ENCODE peak calls at places on chromosomes 5 and 9, in five cellular contexts. Z is lower lobe of right lung, D is mesenchymal stem cell, I is astrocyte, N is GM23248. T is an unnamed sample.

GRCh38 chr5:100901851-100902341 is 1.2 kb downstream of the ST8SIA4 start:
- DNase-seq in I (no peak), Z (peak; percentile 52), D (no peak), N (peak; percentile 3), T (peak; percentile 88)

GRCh38 chr5:111345731-111346130 is 121.5 kb downstream of the CAMK4 start:
- DNase-seq in Z (no peak), I (peak; percentile 17), D (peak; percentile 48), N (peak; percentile 45), T (no peak)

GRCh38 chr5:1546556-1546955 is 22.8 kb upstream of the LPCAT1 start:
- DNase-seq in D (no peak), N (no peak), Z (peak; percentile 55), I (no peak), T (no peak)

GRCh38 chr5:39115644-39116346 is 41.6 kb upstream of the RICTOR start:
- DNase-seq in I (no peak), D (no peak), Z (no peak), N (no peak), T (no peak)

GRCh38 chr5:108521841-108522506 is 140.1 kb upstream of the FBXL17 start:
- DNase-seq in D (peak; percentile 80), I (peak; percentile 25), Z (no peak), N (peak; percentile 73), T (peak; percentile 13)

GRCh38 chr9:123723135-123723875 is 206.6 kb downstream of the DENND1A start:
- DNase-seq in I (no peak), N (no peak), Z (no peak), D (no peak), T (no peak)

GRCh38 chr5:17882760-17883488 is 248.7 kb downstream of the TAF11L14 start:
- DNase-seq in Z (no peak), D (no peak), I (peak; percentile 2), N (no peak), T (no peak)

GRCh38 chr5:173954671-173955605 is 34.0 kb upstream of the C5orf47 start:
- DNase-seq in D (peak; percentile 87), I (peak; percentile 82), N (peak; percentile 56), Z (no peak), T (no peak)

GRCh38 chr5:13601152-13601551 is 343.3 kb downstream of the DNAH5 start:
- DNase-seq in Z (no peak), N (peak; percentile 79), D (peak; percentile 36), I (peak; percentile 36), T (no peak)

GRCh38 chr9:132154925-132155324 is 6.9 kb upstream of the NTNG2 start:
- DNase-seq in N (no peak), Z (no peak), D (no peak), I (no peak), T (no peak)

GRCh38 chr5:138708761-138709160 is 44.5 kb upstream of the CTNNA1 start:
- DNase-seq in D (no peak), Z (no peak), N (no peak), I (no peak), T (no peak)

GRCh38 chr5:159094745-159095144 is 5.0 kb downstream of the EBF1 start:
- DNase-seq in N (peak; percentile 93), I (peak; percentile 66), Z (peak; percentile 45), D (peak; percentile 74), T (peak; percentile 69)

DNA sequence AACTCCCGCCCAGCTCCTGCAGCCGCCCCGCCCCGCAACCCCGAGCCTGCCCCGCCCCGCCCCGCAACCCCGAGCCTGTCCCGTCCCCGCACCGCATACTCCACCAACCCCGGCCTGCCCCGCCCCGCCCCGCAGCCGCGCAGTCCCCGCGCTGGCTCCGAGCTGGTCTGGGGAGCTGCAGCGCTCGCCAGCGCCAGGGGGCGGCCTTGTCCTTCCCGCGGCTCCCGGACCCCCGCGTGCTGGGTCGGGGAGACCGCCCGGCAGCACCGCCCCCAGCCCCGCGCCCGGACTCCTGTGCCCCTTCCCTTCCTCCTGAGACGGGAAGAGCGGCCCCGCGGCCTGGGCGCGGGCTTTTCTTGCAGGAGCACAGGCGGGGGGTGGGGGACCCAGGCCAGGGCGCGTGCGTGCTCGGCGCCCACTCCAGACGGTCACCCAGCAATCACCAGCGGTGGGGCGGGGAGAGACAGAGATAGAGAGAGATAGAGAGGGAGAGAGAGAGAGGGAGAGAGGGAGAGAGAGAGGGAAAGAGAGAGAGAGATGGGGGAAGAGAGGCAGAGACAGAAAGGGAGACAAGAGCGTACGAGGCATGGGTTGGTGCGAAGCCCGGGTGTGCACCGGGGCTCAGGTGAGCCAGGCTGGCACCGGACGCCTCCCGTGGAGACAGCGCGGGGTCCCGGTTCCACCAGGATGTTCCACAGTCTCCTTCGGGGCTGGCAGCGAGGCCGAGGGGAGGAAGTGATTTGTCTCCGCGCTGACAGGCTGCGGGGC is 14.7 kb upstream of the TMEM250 start:
- DNase-seq in I (no peak), Z (no peak), N (peak; percentile 56), D (peak; percentile 40), T (no peak)
- H3K4me3 ChIP-seq in I (no peak overlapping the region), Z (peak overlapping the region; percentile 42), N (peak overlapping the region; percentile 61), D (no peak overlapping the region), T (no peak overlapping the region)

GRCh38 chr9:83980395-83981125 is at the start of gene RMI1:
- DNase-seq in Z (peak; percentile 100), I (peak; percentile 87), N (peak; percentile 100), D (peak; percentile 98), T (peak; percentile 99)

GRCh38 chr9:83981126-83981871 is 694 bp downstream of the RMI1 start:
- DNase-seq in N (peak; percentile 77), Z (no peak), D (peak; percentile 63), I (peak; percentile 32), T (peak; percentile 51)

GRCh38 chr9:83977196-83977595 is 2.8 kb downstream of the HNRNPK start:
- DNase-seq in D (no peak), N (no peak), Z (no peak), I (no peak), T (no peak)

GRCh38 chr9:83978992-83979811 is 813 bp downstream of the HNRNPK start:
- DNase-seq in D (peak; percentile 86), N (peak; percentile 91), I (peak; percentile 61), Z (peak; percentile 91), T (peak; percentile 94)

GRCh38 chr9:83979812-83980394 is at the start of gene HNRNPK:
- DNase-seq in Z (peak; percentile 98), I (peak; percentile 95), D (peak; percentile 98), N (peak; percentile 99), T (peak; percentile 100)
- H3K4me1 ChIP-seq in Z (peaks cover 48% of the 10 kb centered on the region), I (no peaks in the 10 kb centered on the region), D (peaks cover 2% of the 10 kb centered on the region), N (peaks cover 24% of the 10 kb centered on the region), T (peaks cover 49% of the 10 kb centered on the region)

GRCh38 chr5:122736086-122736485 is 38.8 kb upstream of the SNX2 start:
- DNase-seq in I (no peak), Z (no peak), D (no peak), N (no peak), T (no peak)
- H3K4me3 ChIP-seq in I (no peak overlapping the region), Z (no peak overlapping the region), D (no peak overlapping the region), N (no peak overlapping the region), T (no peak overlapping the region)

DNA sequence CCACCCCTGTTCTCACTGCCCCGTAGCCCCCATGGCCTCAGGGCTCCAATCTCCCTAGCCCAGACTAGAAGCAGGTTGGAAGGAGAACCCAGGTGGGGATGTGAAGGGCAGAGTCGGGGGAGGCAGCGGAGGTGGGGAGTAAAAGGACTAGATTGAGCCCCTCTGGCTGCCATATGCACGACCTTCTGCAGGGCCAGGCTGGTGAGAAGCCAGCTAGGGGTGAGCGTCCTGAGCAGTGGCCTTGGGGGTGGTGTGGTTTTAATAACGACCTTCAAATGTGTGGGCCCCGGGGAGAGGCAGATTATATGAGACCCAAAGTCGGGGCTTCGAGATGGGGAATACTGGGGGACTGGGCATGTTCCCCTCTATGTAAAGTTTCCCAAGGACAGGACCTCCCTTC is 139.5 kb downstream of the C9orf50 start:
- DNase-seq in Z (no peak), I (no peak), D (no peak), N (peak; percentile 14), T (no peak)
- H3K4me1 ChIP-seq in Z (peaks cover 56% of the 10 kb centered on the region), I (peaks cover 44% of the 10 kb centered on the region), D (peaks cover 49% of the 10 kb centered on the region), N (peaks cover 47% of the 10 kb centered on the region), T (peaks cover 33% of the 10 kb centered on the region)

DNA sequence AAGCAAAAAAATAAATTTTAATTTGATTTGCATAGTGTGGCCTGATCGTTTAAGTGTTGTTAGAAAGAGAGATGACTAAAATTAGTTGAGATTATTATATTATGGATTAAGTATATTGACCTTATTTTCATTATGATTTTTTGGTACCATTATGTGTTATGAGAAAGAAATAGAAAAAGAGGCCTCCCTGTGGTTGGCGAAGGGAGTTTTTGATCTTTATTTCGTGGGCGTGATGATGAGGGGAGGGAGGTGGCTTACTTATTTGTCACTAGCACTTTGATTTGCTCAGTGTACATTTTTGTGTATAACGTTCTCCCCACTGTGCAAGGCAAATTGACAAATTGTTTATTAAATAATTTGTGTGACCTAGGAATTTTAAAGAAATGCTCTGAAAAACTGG is 2.8 kb downstream of the DAPK1 start:
- DNase-seq in N (peak; percentile 17), D (no peak), Z (no peak), I (no peak), T (no peak)
- H3K4me3 ChIP-seq in N (no peak overlapping the region), D (no peak overlapping the region), Z (peak overlapping the region; percentile 81), I (no peak overlapping the region), T (no peak overlapping the region)

T was measured in CD4-positive, CD25-positive, alpha-beta regulatory T cell.